ENCODE peak calls at places on chromosomes 3 and 15, in four cellular contexts. One of them, this sample, is unnamed.

GRCh38 chr15:51312132-51312531 is 26.3 kb downstream of the CYP19A1 start:
- DNase-seq in CD8-positive, alpha-beta memory T cell: no peak
- DNase-seq in cardiac fibroblast: peak
- DNase-seq in heart left ventricle: no peak
- DNase-seq in this sample: no peak

GRCh38 chr15:66024998-66025397 is 155.7 kb downstream of the RAB11A start:
- DNase-seq in cardiac fibroblast: peak
- DNase-seq in CD8-positive, alpha-beta memory T cell: no peak
- DNase-seq in heart left ventricle: no peak
- DNase-seq in this sample: no peak

GRCh38 chr3:146813496-146813895 is 208.3 kb upstream of the PLSCR5 start:
- DNase-seq in heart left ventricle: no peak
- DNase-seq in CD8-positive, alpha-beta memory T cell: no peak
- DNase-seq in cardiac fibroblast: no peak
- DNase-seq in this sample: no peak

GRCh38 chr3:124886168-124887051 is 755 bp downstream of the ITGB5 start:
- DNase-seq in heart left ventricle: peak
- DNase-seq in cardiac fibroblast: peak
- DNase-seq in CD8-positive, alpha-beta memory T cell: no peak
- DNase-seq in this sample: no peak

GRCh38 chr3:50572158-50572557 is 2.8 kb downstream of the HEMK1 start:
- DNase-seq in heart left ventricle: peak
- DNase-seq in CD8-positive, alpha-beta memory T cell: peak
- DNase-seq in cardiac fibroblast: peak
- DNase-seq in this sample: peak

GRCh38 chr3:157819826-157820517 is 286.2 kb downstream of the SHOX2 start:
- DNase-seq in heart left ventricle: no peak
- DNase-seq in cardiac fibroblast: no peak
- DNase-seq in CD8-positive, alpha-beta memory T cell: no peak
- DNase-seq in this sample: no peak

GRCh38 chr3:167372138-167372537 is 8.0 kb downstream of the ZBBX start:
- DNase-seq in CD8-positive, alpha-beta memory T cell: no peak
- DNase-seq in cardiac fibroblast: no peak
- DNase-seq in heart left ventricle: no peak
- DNase-seq in this sample: no peak

GRCh38 chr3:134333522-134334181 is 40.6 kb downstream of the AMOTL2 start:
- DNase-seq in CD8-positive, alpha-beta memory T cell: no peak
- DNase-seq in heart left ventricle: peak
- DNase-seq in cardiac fibroblast: peak
- DNase-seq in this sample: no peak

GRCh38 chr15:94780108-94780507 is 548.7 kb downstream of the MCTP2 start:
- DNase-seq in cardiac fibroblast: no peak
- DNase-seq in CD8-positive, alpha-beta memory T cell: no peak
- DNase-seq in heart left ventricle: no peak
- DNase-seq in this sample: no peak

GRCh38 chr15:67063689-67064606 is 1.5 kb upstream of the SMAD3 start:
- DNase-seq in cardiac fibroblast: peak
- DNase-seq in CD8-positive, alpha-beta memory T cell: no peak
- DNase-seq in heart left ventricle: peak
- DNase-seq in this sample: no peak
- H3K4me3 ChIP-seq in cardiac fibroblast: no peak
- H3K4me3 ChIP-seq in CD8-positive, alpha-beta memory T cell: no peak
- H3K4me3 ChIP-seq in heart left ventricle: peak
- H3K4me3 ChIP-seq in this sample: peak

DNA sequence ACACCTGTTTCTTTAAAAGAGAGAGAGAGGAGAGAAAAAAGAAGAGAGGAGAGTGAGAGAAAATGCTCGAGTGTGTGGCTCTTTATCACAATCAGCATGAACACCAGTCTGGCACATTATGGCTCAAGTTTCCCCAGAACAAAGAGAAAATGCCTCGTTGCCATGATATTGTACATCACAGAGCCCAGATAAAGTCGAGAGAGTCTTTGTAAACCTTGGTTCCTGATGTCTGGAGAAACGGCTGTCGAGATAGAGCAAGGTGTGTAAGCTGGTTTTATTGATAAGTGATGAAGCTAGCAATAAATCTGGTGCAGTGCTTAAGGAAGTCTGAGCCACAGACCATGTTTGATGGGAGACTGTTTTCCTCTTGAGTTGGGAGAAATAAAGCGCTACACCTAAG is 81.0 kb upstream of the DPH6 start:
- DNase-seq in cardiac fibroblast: no peak
- DNase-seq in heart left ventricle: no peak
- DNase-seq in CD8-positive, alpha-beta memory T cell: no peak
- DNase-seq in this sample: no peak
- H3K4me3 ChIP-seq in cardiac fibroblast: no peak
- H3K4me3 ChIP-seq in heart left ventricle: no peak
- H3K4me3 ChIP-seq in CD8-positive, alpha-beta memory T cell: no peak
- H3K4me3 ChIP-seq in this sample: no peak

GRCh38 chr3:129837057-129837631 is 56.4 kb downstream of the TMCC1 start:
- DNase-seq in cardiac fibroblast: peak
- DNase-seq in CD8-positive, alpha-beta memory T cell: no peak
- DNase-seq in heart left ventricle: no peak
- DNase-seq in this sample: no peak

GRCh38 chr3:129840707-129841360 is 52.7 kb downstream of the TMCC1 start:
- DNase-seq in CD8-positive, alpha-beta memory T cell: no peak
- DNase-seq in cardiac fibroblast: no peak
- DNase-seq in heart left ventricle: no peak
- DNase-seq in this sample: no peak

GRCh38 chr3:129836381-129837056 is 57.0 kb downstream of the TMCC1 start:
- DNase-seq in heart left ventricle: no peak
- DNase-seq in cardiac fibroblast: no peak
- DNase-seq in CD8-positive, alpha-beta memory T cell: no peak
- DNase-seq in this sample: no peak

GRCh38 chr3:129834580-129834979 is 58.9 kb downstream of the TMCC1 start:
- DNase-seq in heart left ventricle: no peak
- DNase-seq in cardiac fibroblast: no peak
- DNase-seq in CD8-positive, alpha-beta memory T cell: no peak
- DNase-seq in this sample: no peak

DNA sequence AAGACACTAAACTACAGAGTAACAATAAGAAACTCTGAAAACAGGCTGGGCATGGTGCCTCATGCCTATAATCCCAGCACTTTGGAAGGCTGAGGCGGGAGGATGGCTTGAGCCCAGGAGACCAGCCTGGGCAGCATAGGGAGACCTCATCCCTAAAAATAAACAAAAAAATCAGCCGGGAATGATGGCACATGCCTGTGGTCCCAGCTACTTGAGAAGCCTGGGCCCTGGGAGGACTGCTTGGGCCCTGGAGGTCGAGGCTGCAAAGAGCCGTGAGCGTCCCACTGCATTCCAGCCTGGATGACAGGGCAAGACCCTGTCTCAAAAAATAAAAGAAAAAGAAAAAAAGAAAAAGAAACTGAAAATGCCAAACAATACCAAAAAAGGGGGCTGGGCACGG is 55.4 kb downstream of the TMCC1 start:
- DNase-seq in CD8-positive, alpha-beta memory T cell: no peak
- DNase-seq in heart left ventricle: no peak
- DNase-seq in cardiac fibroblast: no peak
- DNase-seq in this sample: no peak
- H3K4me3 ChIP-seq in CD8-positive, alpha-beta memory T cell: no peak
- H3K4me3 ChIP-seq in heart left ventricle: no peak
- H3K4me3 ChIP-seq in cardiac fibroblast: no peak
- H3K4me3 ChIP-seq in this sample: no peak

GRCh38 chr3:58246148-58247051 is 8.8 kb downstream of the ABHD6 start:
- DNase-seq in cardiac fibroblast: no peak
- DNase-seq in CD8-positive, alpha-beta memory T cell: no peak
- DNase-seq in heart left ventricle: peak
- DNase-seq in this sample: no peak

GRCh38 chr3:58250093-58250707 is 12.6 kb downstream of the ABHD6 start:
- DNase-seq in heart left ventricle: no peak
- DNase-seq in cardiac fibroblast: no peak
- DNase-seq in CD8-positive, alpha-beta memory T cell: no peak
- DNase-seq in this sample: no peak

GRCh38 chr3:58254144-58254543 is 16.6 kb downstream of the ABHD6 start:
- DNase-seq in heart left ventricle: no peak
- DNase-seq in cardiac fibroblast: no peak
- DNase-seq in CD8-positive, alpha-beta memory T cell: no peak
- DNase-seq in this sample: no peak

GRCh38 chr3:58251653-58252052 is 14.1 kb downstream of the ABHD6 start:
- DNase-seq in heart left ventricle: no peak
- DNase-seq in cardiac fibroblast: no peak
- DNase-seq in CD8-positive, alpha-beta memory T cell: no peak
- DNase-seq in this sample: no peak

GRCh38 chr3:58249358-58250092 is 11.9 kb downstream of the ABHD6 start:
- DNase-seq in CD8-positive, alpha-beta memory T cell: no peak
- DNase-seq in cardiac fibroblast: no peak
- DNase-seq in heart left ventricle: no peak
- DNase-seq in this sample: no peak
- H3K4me3 ChIP-seq in CD8-positive, alpha-beta memory T cell: no peak
- H3K4me3 ChIP-seq in cardiac fibroblast: no peak
- H3K4me3 ChIP-seq in heart left ventricle: no peak
- H3K4me3 ChIP-seq in this sample: no peak